ENCODE peak calls at places on chromosomes 16 and 17, in five cellular contexts. One of them, this sample, is unnamed.

GRCh38 chr17:62649570-62649969 is 22.1 kb downstream of the MRC2 start:
- DNase-seq in spleen: no peak
- DNase-seq in suprapubic skin: no peak
- DNase-seq in HepG2: no peak
- DNase-seq in stomach: no peak
- DNase-seq in this sample: no peak

GRCh38 chr16:67760206-67760605 is 41.1 kb upstream of the GFOD2 start:
- DNase-seq in spleen: no peak
- DNase-seq in suprapubic skin: no peak
- DNase-seq in HepG2: no peak
- DNase-seq in stomach: no peak
- DNase-seq in this sample: no peak

GRCh38 chr17:76407509-76407908 is 23.1 kb downstream of the SPHK1 start:
- DNase-seq in spleen: peak; percentile 54
- DNase-seq in suprapubic skin: no peak
- DNase-seq in HepG2: no peak
- DNase-seq in stomach: no peak
- DNase-seq in this sample: no peak

GRCh38 chr16:11328172-11329079 is 16.8 kb upstream of the RMI2 start:
- DNase-seq in spleen: peak; percentile 85
- DNase-seq in suprapubic skin: no peak
- DNase-seq in HepG2: no peak
- DNase-seq in stomach: peak; percentile 62
- DNase-seq in this sample: peak; percentile 95

GRCh38 chr16:49717693-49718092 is 138.2 kb downstream of the ZNF423 start:
- DNase-seq in spleen: no peak
- DNase-seq in suprapubic skin: no peak
- DNase-seq in HepG2: no peak
- DNase-seq in stomach: no peak
- DNase-seq in this sample: no peak

GRCh38 chr17:18181358-18181757 is 2.3 kb upstream of the ALKBH5 start:
- DNase-seq in spleen: no peak
- DNase-seq in suprapubic skin: no peak
- DNase-seq in HepG2: no peak
- DNase-seq in stomach: no peak
- DNase-seq in this sample: no peak

GRCh38 chr17:2982854-2983636 is 80.4 kb downstream of the OR1D5 start:
- DNase-seq in spleen: peak; percentile 68
- DNase-seq in suprapubic skin: peak; percentile 86
- DNase-seq in HepG2: no peak
- DNase-seq in stomach: no peak
- DNase-seq in this sample: no peak

GRCh38 chr17:82320956-82321927 is 3.8 kb upstream of the CD7 start:
- DNase-seq in spleen: peak; percentile 90
- DNase-seq in suprapubic skin: no peak
- DNase-seq in HepG2: no peak
- DNase-seq in stomach: no peak
- DNase-seq in this sample: no peak

GRCh38 chr16:61721561-61721960 is 314.7 kb downstream of the CDH8 start:
- DNase-seq in spleen: no peak
- DNase-seq in suprapubic skin: no peak
- DNase-seq in HepG2: no peak
- DNase-seq in stomach: no peak
- DNase-seq in this sample: no peak

GRCh38 chr17:17172990-17173389 is 33.1 kb downstream of the PLD6 start:
- DNase-seq in spleen: no peak
- DNase-seq in suprapubic skin: no peak
- DNase-seq in HepG2: no peak
- DNase-seq in stomach: no peak
- DNase-seq in this sample: no peak

GRCh38 chr16:11133344-11133921 is 122.6 kb downstream of the SOCS1 start:
- DNase-seq in spleen: no peak
- DNase-seq in suprapubic skin: peak; percentile 88
- DNase-seq in HepG2: peak; percentile 79
- DNase-seq in stomach: peak; percentile 94
- DNase-seq in this sample: no peak

GRCh38 chr17:64390066-64390465 is 594 bp downstream of the PECAM1 start:
- DNase-seq in spleen: no peak
- DNase-seq in suprapubic skin: no peak
- DNase-seq in HepG2: no peak
- DNase-seq in stomach: no peak
- DNase-seq in this sample: no peak

GRCh38 chr17:57544834-57545463 is 200.2 kb downstream of the CCDC182 start:
- DNase-seq in spleen: no peak
- DNase-seq in suprapubic skin: no peak
- DNase-seq in HepG2: no peak
- DNase-seq in stomach: no peak
- DNase-seq in this sample: no peak

GRCh38 chr16:17555176-17555575 is 84.4 kb upstream of the XYLT1 start:
- DNase-seq in spleen: no peak
- DNase-seq in suprapubic skin: no peak
- DNase-seq in HepG2: no peak
- DNase-seq in stomach: no peak
- DNase-seq in this sample: no peak

GRCh38 chr16:61460020-61460419 is 576.2 kb downstream of the CDH8 start:
- DNase-seq in spleen: no peak
- DNase-seq in suprapubic skin: no peak
- DNase-seq in HepG2: no peak
- DNase-seq in stomach: no peak
- DNase-seq in this sample: no peak

GRCh38 chr17:51120357-51120738 is 320 bp downstream of the SPAG9 start:
- DNase-seq in spleen: no peak
- DNase-seq in suprapubic skin: peak; percentile 83
- DNase-seq in HepG2: no peak
- DNase-seq in stomach: peak; percentile 59
- DNase-seq in this sample: no peak

GRCh38 chr17:42018339-42018738 is 1.1 kb upstream of the DNAJC7 start:
- DNase-seq in spleen: peak; percentile 31
- DNase-seq in suprapubic skin: no peak
- DNase-seq in HepG2: peak; percentile 46
- DNase-seq in stomach: no peak
- DNase-seq in this sample: no peak

GRCh38 chr17:74949455-74950115 is 13.9 kb downstream of the OTOP3 start:
- DNase-seq in spleen: no peak
- DNase-seq in suprapubic skin: no peak
- DNase-seq in HepG2: no peak
- DNase-seq in stomach: no peak
- DNase-seq in this sample: no peak

GRCh38 chr17:78484300-78485159 is 92.7 kb downstream of the DNAH17 start:
- DNase-seq in spleen: peak; percentile 87
- DNase-seq in suprapubic skin: no peak
- DNase-seq in HepG2: no peak
- DNase-seq in stomach: peak; percentile 31
- DNase-seq in this sample: no peak

GRCh38 chr16:80684906-80685305 is 119.5 kb downstream of the CDYL2 start:
- DNase-seq in spleen: no peak
- DNase-seq in suprapubic skin: no peak
- DNase-seq in HepG2: no peak
- DNase-seq in stomach: no peak
- DNase-seq in this sample: peak; percentile 70

GRCh38 chr16:50509521-50510341 is 38.5 kb upstream of the NKD1 start:
- DNase-seq in spleen: no peak
- DNase-seq in suprapubic skin: no peak
- DNase-seq in HepG2: peak; percentile 50
- DNase-seq in stomach: peak; percentile 31
- DNase-seq in this sample: peak; percentile 86

GRCh38 chr17:16439867-16440351 is 24.5 kb downstream of the TRPV2 start:
- DNase-seq in spleen: no peak
- DNase-seq in suprapubic skin: no peak
- DNase-seq in HepG2: no peak
- DNase-seq in stomach: no peak
- DNase-seq in this sample: no peak

GRCh38 chr16:4938683-4939030 is 1.7 kb upstream of the PPL start:
- DNase-seq in spleen: no peak
- DNase-seq in suprapubic skin: no peak
- DNase-seq in HepG2: no peak
- DNase-seq in stomach: no peak
- DNase-seq in this sample: no peak

GRCh38 chr16:12092347-12092882 is 115.9 kb downstream of the SNX29 start:
- DNase-seq in spleen: no peak
- DNase-seq in suprapubic skin: no peak
- DNase-seq in HepG2: peak; percentile 38
- DNase-seq in stomach: no peak
- DNase-seq in this sample: no peak

GRCh38 chr17:73341350-73342056 is 29.7 kb upstream of the CDC42EP4 start:
- DNase-seq in spleen: no peak
- DNase-seq in suprapubic skin: no peak
- DNase-seq in HepG2: no peak
- DNase-seq in stomach: no peak
- DNase-seq in this sample: no peak

GRCh38 chr17:42279776-42280630 is 3.8 kb upstream of the STAT5B start:
- DNase-seq in spleen: no peak
- DNase-seq in suprapubic skin: peak; percentile 48
- DNase-seq in HepG2: no peak
- DNase-seq in stomach: peak; percentile 17
- DNase-seq in this sample: peak; percentile 90

GRCh38 chr17:50769884-50770283 is 2.6 kb upstream of the ANKRD40CL start:
- DNase-seq in spleen: peak; percentile 11
- DNase-seq in suprapubic skin: no peak
- DNase-seq in HepG2: no peak
- DNase-seq in stomach: no peak
- DNase-seq in this sample: peak; percentile 80

GRCh38 chr17:45282683-45283644 is 21.1 kb upstream of the SPATA32 start:
- DNase-seq in spleen: no peak
- DNase-seq in suprapubic skin: peak; percentile 58
- DNase-seq in HepG2: no peak
- DNase-seq in stomach: no peak
- DNase-seq in this sample: no peak

GRCh38 chr17:18996458-18996857 is 8.1 kb downstream of the FAM83G start:
- DNase-seq in spleen: no peak
- DNase-seq in suprapubic skin: no peak
- DNase-seq in HepG2: no peak
- DNase-seq in stomach: no peak
- DNase-seq in this sample: no peak

GRCh38 chr17:46026045-46026814 is 27.2 kb downstream of the STH start:
- DNase-seq in spleen: peak; percentile 77
- DNase-seq in suprapubic skin: no peak
- DNase-seq in HepG2: no peak
- DNase-seq in stomach: no peak
- DNase-seq in this sample: no peak

GRCh38 chr17:79620207-79621038 is 9.6 kb upstream of the RBFOX3 start:
- DNase-seq in spleen: peak; percentile 56
- DNase-seq in suprapubic skin: peak; percentile 32
- DNase-seq in HepG2: no peak
- DNase-seq in stomach: no peak
- DNase-seq in this sample: no peak

GRCh38 chr16:13332713-13333255 is 431.4 kb downstream of the SHISA9 start:
- DNase-seq in spleen: no peak
- DNase-seq in suprapubic skin: no peak
- DNase-seq in HepG2: no peak
- DNase-seq in stomach: no peak
- DNase-seq in this sample: no peak

GRCh38 chr17:43753488-43754129 is 5.0 kb downstream of the SOST start:
- DNase-seq in spleen: no peak
- DNase-seq in suprapubic skin: no peak
- DNase-seq in HepG2: no peak
- DNase-seq in stomach: no peak
- DNase-seq in this sample: no peak

GRCh38 chr17:43757171-43757660 is 1.4 kb downstream of the SOST start:
- DNase-seq in spleen: no peak
- DNase-seq in suprapubic skin: no peak
- DNase-seq in HepG2: no peak
- DNase-seq in stomach: no peak
- DNase-seq in this sample: no peak

GRCh38 chr17:43754947-43755346 is 3.6 kb downstream of the SOST start:
- DNase-seq in spleen: no peak
- DNase-seq in suprapubic skin: no peak
- DNase-seq in HepG2: no peak
- DNase-seq in stomach: no peak
- DNase-seq in this sample: no peak

GRCh38 chr17:43756176-43756575 is 2.4 kb downstream of the SOST start:
- DNase-seq in spleen: no peak
- DNase-seq in suprapubic skin: no peak
- DNase-seq in HepG2: no peak
- DNase-seq in stomach: no peak
- DNase-seq in this sample: no peak

DNA sequence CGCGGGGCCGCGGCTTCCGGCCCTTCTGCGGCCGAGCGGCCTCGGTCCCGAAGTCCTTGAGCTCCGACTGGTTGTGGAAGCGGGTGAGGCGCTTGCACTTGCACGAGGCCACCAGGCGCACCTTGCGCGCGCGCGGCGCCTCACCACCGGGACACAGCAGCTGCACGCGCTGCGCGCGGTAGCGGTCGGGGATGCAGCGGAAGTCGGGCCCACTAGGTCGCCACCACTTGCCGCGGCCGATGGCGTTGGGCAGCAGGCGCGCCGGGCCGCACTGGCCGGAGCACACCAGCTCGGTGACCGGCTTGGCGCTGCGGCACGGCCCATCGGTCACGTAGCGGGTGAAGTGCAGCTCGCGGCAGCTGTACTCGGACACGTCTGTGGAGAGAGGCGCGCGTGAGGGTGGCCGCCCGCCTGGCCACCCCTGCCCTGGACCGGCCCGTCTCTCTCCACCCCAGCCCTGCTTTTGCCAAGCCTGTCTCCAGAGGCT is 3.2 kb downstream of the SOST start:
- DNase-seq in spleen: peak; percentile 85
- DNase-seq in suprapubic skin: no peak
- DNase-seq in HepG2: no peak
- DNase-seq in stomach: no peak
- DNase-seq in this sample: no peak
- TF ChIP-seq POLR2AphosphoS5 in spleen: peak; percentile 19
- TF ChIP-seq POLR2AphosphoS5 in suprapubic skin: no peak
- TF ChIP-seq POLR2AphosphoS5 in HepG2: no peak
- TF ChIP-seq POLR2AphosphoS5 in stomach: no peak
- TF ChIP-seq POLR2AphosphoS5 in this sample: no peak

DNA sequence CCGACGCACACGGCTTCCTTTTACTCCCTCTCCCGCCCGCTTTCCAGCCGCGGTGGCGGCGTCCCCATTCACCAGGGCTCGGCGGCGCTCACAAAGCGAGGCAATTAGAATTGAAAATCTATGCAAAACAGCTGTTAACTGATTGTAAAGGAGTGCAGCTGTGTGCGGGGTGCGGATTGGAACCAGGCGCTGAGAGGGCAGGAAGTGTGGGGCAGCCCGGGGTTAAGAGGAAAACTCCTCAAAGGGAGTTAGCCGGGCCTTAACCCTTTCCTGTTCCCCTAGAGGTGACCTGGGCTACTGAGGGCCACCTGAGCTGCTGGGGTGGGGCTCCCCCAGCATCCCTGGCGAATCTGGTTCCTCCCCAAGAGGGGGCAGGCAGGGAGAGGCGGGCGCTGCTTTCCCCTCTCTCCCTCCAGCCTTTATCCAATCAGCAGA is 5.8 kb upstream of the GSE1 start:
- DNase-seq in spleen: no peak
- DNase-seq in suprapubic skin: no peak
- DNase-seq in HepG2: no peak
- DNase-seq in stomach: peak; percentile 51
- DNase-seq in this sample: no peak
- H3K4me1 ChIP-seq in spleen: peaks cover 51% of the 10 kb centered on the region
- H3K4me1 ChIP-seq in suprapubic skin: peaks cover 44% of the 10 kb centered on the region
- H3K4me1 ChIP-seq in HepG2: peaks cover 17% of the 10 kb centered on the region
- H3K4me1 ChIP-seq in stomach: peaks cover 87% of the 10 kb centered on the region
- H3K4me1 ChIP-seq in this sample: peaks cover 44% of the 10 kb centered on the region

GRCh38 chr16:48041861-48042435 is 113.8 kb downstream of the ABCC12 start:
- DNase-seq in spleen: no peak
- DNase-seq in suprapubic skin: no peak
- DNase-seq in HepG2: peak; percentile 34
- DNase-seq in stomach: no peak
- DNase-seq in this sample: no peak
- TF ChIP-seq POLR2AphosphoS5 in spleen: no peak
- TF ChIP-seq POLR2AphosphoS5 in suprapubic skin: no peak
- TF ChIP-seq POLR2AphosphoS5 in HepG2: no peak
- TF ChIP-seq POLR2AphosphoS5 in stomach: no peak
- TF ChIP-seq POLR2AphosphoS5 in this sample: no peak

GRCh38 chr16:89324056-89325010 is 106.8 kb downstream of the ZNF778 start:
- DNase-seq in spleen: peak; percentile 68
- DNase-seq in suprapubic skin: no peak
- DNase-seq in HepG2: no peak
- DNase-seq in stomach: no peak
- DNase-seq in this sample: no peak
- H3K4me1 ChIP-seq in spleen: peaks cover 60% of the 10 kb centered on the region
- H3K4me1 ChIP-seq in suprapubic skin: peaks cover 72% of the 10 kb centered on the region
- H3K4me1 ChIP-seq in HepG2: peaks cover 89% of the 10 kb centered on the region
- H3K4me1 ChIP-seq in stomach: peaks cover 94% of the 10 kb centered on the region
- H3K4me1 ChIP-seq in this sample: peaks cover 82% of the 10 kb centered on the region